ENCODE peak calls at places on chromosome 1, in five cellular contexts. One of them, this sample, is unnamed. For H3K4me1, the result is how much of the 10 kb centered on the place peaks cover.

GRCh38 chr1:54253480-54253879 is 53.5 kb downstream of the MRPL37 start:
- ATAC-seq in GM12878: no peak
- ATAC-seq in HCT116: peak
- ATAC-seq in upper lobe of left lung: no peak
- ATAC-seq in K562: no peak
- ATAC-seq in this sample: peak

GRCh38 chr1:48227165-48228013 is 4.9 kb downstream of the SLC5A9 start:
- ATAC-seq in upper lobe of left lung: no peak
- ATAC-seq in HCT116: no peak
- ATAC-seq in GM12878: no peak
- ATAC-seq in K562: no peak
- ATAC-seq in this sample: no peak

GRCh38 chr1:232221790-232222499 is 408.0 kb downstream of the SIPA1L2 start:
- ATAC-seq in K562: no peak
- ATAC-seq in HCT116: peak
- ATAC-seq in upper lobe of left lung: peak
- ATAC-seq in GM12878: no peak
- ATAC-seq in this sample: no peak

GRCh38 chr1:7645751-7646048 is 125.4 kb upstream of the VAMP3 start:
- ATAC-seq in HCT116: no peak
- ATAC-seq in GM12878: no peak
- ATAC-seq in K562: no peak
- ATAC-seq in upper lobe of left lung: no peak
- ATAC-seq in this sample: no peak

GRCh38 chr1:59139396-59139795 is 157.5 kb upstream of the FGGY start:
- ATAC-seq in GM12878: no peak
- ATAC-seq in K562: peak
- ATAC-seq in upper lobe of left lung: no peak
- ATAC-seq in HCT116: peak
- ATAC-seq in this sample: no peak

GRCh38 chr1:203408485-203409229 is 57.7 kb upstream of the FMOD start:
- ATAC-seq in upper lobe of left lung: peak
- ATAC-seq in K562: no peak
- ATAC-seq in GM12878: no peak
- ATAC-seq in HCT116: peak
- ATAC-seq in this sample: peak

GRCh38 chr1:119431836-119432235 is 16.9 kb downstream of the HSD3B2 start:
- ATAC-seq in K562: peak
- ATAC-seq in upper lobe of left lung: no peak
- ATAC-seq in GM12878: no peak
- ATAC-seq in HCT116: no peak
- ATAC-seq in this sample: no peak

GRCh38 chr1:246682231-246682895 is 41.8 kb upstream of the SCCPDH start:
- ATAC-seq in K562: no peak
- ATAC-seq in GM12878: no peak
- ATAC-seq in upper lobe of left lung: no peak
- ATAC-seq in HCT116: no peak
- ATAC-seq in this sample: no peak

GRCh38 chr1:198601936-198602889 is 36.6 kb upstream of the PTPRC start:
- ATAC-seq in K562: no peak
- ATAC-seq in HCT116: no peak
- ATAC-seq in GM12878: peak
- ATAC-seq in upper lobe of left lung: no peak
- ATAC-seq in this sample: no peak

GRCh38 chr1:46653405-46653853 is 14.7 kb downstream of the ATPAF1 start:
- ATAC-seq in upper lobe of left lung: no peak
- ATAC-seq in GM12878: no peak
- ATAC-seq in HCT116: no peak
- ATAC-seq in K562: no peak
- ATAC-seq in this sample: no peak
- TF ChIP-seq POLR2AphosphoS5 in upper lobe of left lung: no peak
- TF ChIP-seq POLR2AphosphoS5 in GM12878: no peak
- TF ChIP-seq POLR2AphosphoS5 in HCT116: no peak
- TF ChIP-seq POLR2AphosphoS5 in K562: no peak
- TF ChIP-seq POLR2AphosphoS5 in this sample: no peak

GRCh38 chr1:38489844-38490270 is 369.7 kb downstream of the RRAGC start:
- ATAC-seq in GM12878: peak
- ATAC-seq in K562: peak
- ATAC-seq in upper lobe of left lung: no peak
- ATAC-seq in HCT116: peak
- ATAC-seq in this sample: no peak
- TF ChIP-seq CTCF in GM12878: peak
- TF ChIP-seq CTCF in K562: peak
- TF ChIP-seq CTCF in upper lobe of left lung: peak
- TF ChIP-seq CTCF in HCT116: peak
- TF ChIP-seq CTCF in this sample: peak

GRCh38 chr1:14347186-14347585 is 251.3 kb upstream of the KAZN start:
- ATAC-seq in K562: no peak
- ATAC-seq in GM12878: no peak
- ATAC-seq in upper lobe of left lung: no peak
- ATAC-seq in HCT116: no peak
- ATAC-seq in this sample: no peak
- H3K4me1 ChIP-seq in K562: under half
- H3K4me1 ChIP-seq in GM12878: under half
- H3K4me1 ChIP-seq in upper lobe of left lung: under half
- H3K4me1 ChIP-seq in HCT116: under half
- H3K4me1 ChIP-seq in this sample: under half

GRCh38 chr1:52659851-52660596 is 27.1 kb downstream of the SHISAL2A start:
- ATAC-seq in HCT116: no peak
- ATAC-seq in K562: no peak
- ATAC-seq in upper lobe of left lung: no peak
- ATAC-seq in GM12878: peak
- ATAC-seq in this sample: no peak
- TF ChIP-seq POLR2AphosphoS5 in HCT116: no peak
- TF ChIP-seq POLR2AphosphoS5 in K562: no peak
- TF ChIP-seq POLR2AphosphoS5 in upper lobe of left lung: no peak
- TF ChIP-seq POLR2AphosphoS5 in GM12878: no peak
- TF ChIP-seq POLR2AphosphoS5 in this sample: no peak

GRCh38 chr1:43505077-43505780 is 25.5 kb upstream of the PTPRF start:
- ATAC-seq in K562: peak
- ATAC-seq in upper lobe of left lung: no peak
- ATAC-seq in GM12878: no peak
- ATAC-seq in HCT116: no peak
- ATAC-seq in this sample: no peak

GRCh38 chr1:43503534-43503933 is 27.1 kb upstream of the PTPRF start:
- ATAC-seq in K562: no peak
- ATAC-seq in upper lobe of left lung: no peak
- ATAC-seq in HCT116: no peak
- ATAC-seq in GM12878: no peak
- ATAC-seq in this sample: no peak

GRCh38 chr1:43495204-43495603 is 35.5 kb upstream of the PTPRF start:
- ATAC-seq in GM12878: no peak
- ATAC-seq in K562: peak
- ATAC-seq in upper lobe of left lung: peak
- ATAC-seq in HCT116: no peak
- ATAC-seq in this sample: no peak

GRCh38 chr1:43499882-43500281 is 30.8 kb upstream of the PTPRF start:
- ATAC-seq in GM12878: no peak
- ATAC-seq in HCT116: no peak
- ATAC-seq in K562: peak
- ATAC-seq in upper lobe of left lung: no peak
- ATAC-seq in this sample: no peak
- TF ChIP-seq CTCF in GM12878: no peak
- TF ChIP-seq CTCF in HCT116: no peak
- TF ChIP-seq CTCF in K562: peak
- TF ChIP-seq CTCF in upper lobe of left lung: no peak
- TF ChIP-seq CTCF in this sample: no peak

GRCh38 chr1:200409203-200409760 is 554 bp downstream of the ZNF281 start:
- ATAC-seq in GM12878: peak
- ATAC-seq in K562: peak
- ATAC-seq in upper lobe of left lung: peak
- ATAC-seq in HCT116: peak
- ATAC-seq in this sample: peak

GRCh38 chr1:200414657-200415056 is 4.8 kb upstream of the ZNF281 start:
- ATAC-seq in GM12878: no peak
- ATAC-seq in K562: no peak
- ATAC-seq in HCT116: no peak
- ATAC-seq in upper lobe of left lung: no peak
- ATAC-seq in this sample: no peak

GRCh38 chr1:200409761-200410565 is at the start of gene ZNF281:
- ATAC-seq in K562: peak
- ATAC-seq in upper lobe of left lung: peak
- ATAC-seq in HCT116: peak
- ATAC-seq in GM12878: peak
- ATAC-seq in this sample: peak

GRCh38 chr1:200410566-200410878 is 686 bp upstream of the ZNF281 start:
- ATAC-seq in K562: no peak
- ATAC-seq in upper lobe of left lung: peak
- ATAC-seq in HCT116: peak
- ATAC-seq in GM12878: no peak
- ATAC-seq in this sample: no peak

GRCh38 chr1:200411406-200412257 is 1.8 kb upstream of the ZNF281 start:
- ATAC-seq in HCT116: no peak
- ATAC-seq in GM12878: no peak
- ATAC-seq in upper lobe of left lung: no peak
- ATAC-seq in K562: no peak
- ATAC-seq in this sample: no peak
- H3K4me1 ChIP-seq in HCT116: half or more
- H3K4me1 ChIP-seq in GM12878: under half
- H3K4me1 ChIP-seq in upper lobe of left lung: under half
- H3K4me1 ChIP-seq in K562: under half
- H3K4me1 ChIP-seq in this sample: under half

GRCh38 chr1:110292327-110292741 is 46.8 kb upstream of the RBM15 start:
- ATAC-seq in HCT116: peak
- ATAC-seq in upper lobe of left lung: peak
- ATAC-seq in GM12878: no peak
- ATAC-seq in K562: peak
- ATAC-seq in this sample: no peak
- TF ChIP-seq POLR2AphosphoS5 in HCT116: no peak
- TF ChIP-seq POLR2AphosphoS5 in upper lobe of left lung: no peak
- TF ChIP-seq POLR2AphosphoS5 in GM12878: no peak
- TF ChIP-seq POLR2AphosphoS5 in K562: no peak
- TF ChIP-seq POLR2AphosphoS5 in this sample: no peak